ENCODE peak calls at places on chromosomes 7 and 10, in nine cellular contexts. E, I, C, V, O, P, S, U and N are unnamed samples. For H3K4me1, the result is how much of the 10 kb centered on the place peaks cover.

GRCh38 chr10:53528974-53529373 is 756.4 kb upstream of the MBL2 start:
- DNase-seq in E (no peak), I (no peak), C (no peak), V (no peak), O (no peak), P (no peak), S (no peak), U (no peak), N (no peak)

GRCh38 chr7:140478361-140479061 is 794 bp downstream of the MKRN1 start:
- DNase-seq in E (peak), I (peak), C (peak), V (peak), O (peak), P (peak), S (peak), U (peak), N (peak)

GRCh38 chr10:48252354-48252650 is 22.2 kb downstream of the FRMPD2 start:
- DNase-seq in E (no peak), I (no peak), C (no peak), V (no peak), O (no peak), P (no peak), S (no peak), U (no peak), N (no peak)

GRCh38 chr10:92970301-92971070 is 90.1 kb upstream of the CYP26C1 start:
- DNase-seq in E (no peak), I (no peak), C (no peak), V (no peak), O (no peak), P (no peak), S (no peak), U (no peak), N (no peak)

GRCh38 chr7:3210531-3210930 is 90.5 kb upstream of the SDK1 start:
- DNase-seq in E (no peak), I (no peak), C (no peak), V (no peak), O (no peak), P (no peak), S (no peak), U (no peak), N (peak)

GRCh38 chr7:22318376-22318775 is 38.6 kb downstream of the RAPGEF5 start:
- DNase-seq in E (no peak), I (no peak), C (no peak), V (no peak), O (no peak), P (no peak), S (no peak), U (no peak), N (no peak)

GRCh38 chr7:83415840-83416239 is 233.1 kb downstream of the SEMA3E start:
- DNase-seq in E (no peak), I (no peak), C (no peak), V (no peak), O (no peak), P (no peak), S (no peak), U (no peak), N (peak)

GRCh38 chr10:22702348-22702747 is 12.0 kb downstream of the PIP4K2A start:
- DNase-seq in E (no peak), I (no peak), C (no peak), V (no peak), O (no peak), P (no peak), S (no peak), U (no peak), N (no peak)

GRCh38 chr7:151992375-151992774 is 33.1 kb upstream of the GALNT11 start:
- DNase-seq in E (peak), I (peak), C (peak), V (no peak), O (peak), P (peak), S (peak), U (peak), N (peak)

GRCh38 chr7:16770657-16771329 is 17.2 kb downstream of the TSPAN13 start:
- DNase-seq in E (no peak), I (no peak), C (no peak), V (peak), O (no peak), P (no peak), S (no peak), U (no peak), N (no peak)

GRCh38 chr10:132847856-132848255 is 61.9 kb upstream of the NKX6-2 start:
- DNase-seq in E (no peak), I (no peak), C (no peak), V (no peak), O (no peak), P (no peak), S (no peak), U (no peak), N (no peak)

GRCh38 chr10:131997366-131998049 is 15.8 kb upstream of the BNIP3 start:
- DNase-seq in E (no peak), I (no peak), C (peak), V (peak), O (peak), P (peak), S (peak), U (peak), N (peak)

GRCh38 chr10:31707578-31708411 is 220.8 kb downstream of the ARHGAP12 start:
- DNase-seq in E (no peak), I (no peak), C (peak), V (peak), O (no peak), P (peak), S (peak), U (peak), N (no peak)

GRCh38 chr10:17787087-17787942 is 21.8 kb upstream of the MRC1 start:
- DNase-seq in E (no peak), I (no peak), C (no peak), V (peak), O (no peak), P (no peak), S (peak), U (no peak), N (no peak)

GRCh38 chr10:7260412-7260900 is 150.4 kb downstream of the SFMBT2 start:
- DNase-seq in E (no peak), I (peak), C (no peak), V (peak), O (peak), P (peak), S (peak), U (peak), N (peak)

GRCh38 chr7:116166167-116166566 is 44.2 kb upstream of the TES start:
- DNase-seq in E (no peak), I (no peak), C (no peak), V (peak), O (no peak), P (no peak), S (no peak), U (no peak), N (no peak)

GRCh38 chr7:81676813-81677212 is 93.0 kb downstream of the HGF start:
- DNase-seq in E (no peak), I (no peak), C (no peak), V (peak), O (no peak), P (peak), S (no peak), U (no peak), N (no peak)

GRCh38 chr7:132095111-132095765 is 481.0 kb downstream of the PLXNA4 start:
- DNase-seq in E (no peak), I (no peak), C (no peak), V (no peak), O (no peak), P (no peak), S (no peak), U (no peak), N (no peak)

GRCh38 chr7:132090444-132090843 is 485.8 kb downstream of the PLXNA4 start:
- DNase-seq in E (no peak), I (no peak), C (no peak), V (no peak), O (no peak), P (no peak), S (no peak), U (no peak), N (no peak)

GRCh38 chr7:132087421-132087820 is 488.8 kb downstream of the PLXNA4 start:
- DNase-seq in E (no peak), I (no peak), C (no peak), V (no peak), O (no peak), P (no peak), S (no peak), U (no peak), N (no peak)

GRCh38 chr7:132089356-132089755 is 486.9 kb downstream of the PLXNA4 start:
- DNase-seq in E (no peak), I (no peak), C (no peak), V (no peak), O (no peak), P (no peak), S (no peak), U (no peak), N (no peak)

GRCh38 chr7:132092106-132092505 is 484.2 kb downstream of the PLXNA4 start:
- DNase-seq in E (no peak), I (no peak), C (no peak), V (no peak), O (no peak), P (no peak), S (no peak), U (no peak), N (no peak)
- H3K4me1 ChIP-seq in E (under half), I (under half), C (under half), V (under half), O (under half), P (under half), S (under half), U (under half), N (under half)

DNA sequence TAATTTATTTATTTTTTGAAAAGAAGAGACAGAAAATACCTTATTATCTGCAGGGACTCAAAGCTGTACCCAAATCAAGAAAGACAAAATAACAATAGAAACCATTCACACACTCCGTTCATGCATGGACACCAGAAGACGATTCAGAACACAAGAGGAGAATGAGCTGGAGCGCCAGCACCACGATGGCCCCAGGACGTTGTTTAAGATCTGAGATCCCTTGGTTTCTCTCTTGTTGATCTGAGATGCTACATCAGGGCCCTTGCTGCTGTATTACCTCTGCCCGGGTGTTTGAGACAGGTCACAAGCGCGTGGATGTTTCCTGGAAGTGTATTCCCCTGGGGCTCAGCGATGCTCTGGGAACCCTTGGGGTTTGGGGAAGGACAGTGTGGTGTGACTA is 46.8 kb downstream of the CHST3 start:
- DNase-seq in E (no peak), I (no peak), C (no peak), V (no peak), O (no peak), P (no peak), S (no peak), U (no peak), N (no peak)
- H3K4me1 ChIP-seq in E (under half), I (under half), C (half or more), V (half or more), O (under half), P (half or more), S (under half), U (under half), N (under half)

GRCh38 chr7:130930710-130931109 is 196.7 kb upstream of the KLF14 start:
- DNase-seq in E (no peak), I (no peak), C (no peak), V (no peak), O (no peak), P (no peak), S (no peak), U (no peak), N (no peak)
- H3K4me1 ChIP-seq in E (half or more), I (half or more), C (under half), V (under half), O (half or more), P (under half), S (under half), U (under half), N (under half)

DNA sequence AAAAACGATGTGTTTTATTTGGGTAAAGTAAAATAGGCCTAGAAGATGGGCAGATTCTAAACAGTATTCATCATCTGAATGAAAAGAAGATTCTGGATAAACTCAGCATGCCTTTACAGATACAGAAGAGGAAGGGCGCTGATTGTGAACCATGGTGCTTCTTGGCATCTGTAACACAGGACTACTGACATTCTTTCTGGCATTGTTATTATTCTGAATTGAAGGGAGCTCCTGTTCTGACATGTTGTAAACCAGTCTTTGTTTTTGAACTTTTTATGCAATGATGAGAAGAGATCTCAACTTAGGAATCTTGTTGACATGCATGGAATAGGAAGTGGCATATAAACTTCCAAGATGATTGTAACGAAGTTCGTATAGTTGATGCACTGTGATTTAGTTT is 13.5 kb downstream of the RPA3 start:
- DNase-seq in E (no peak), I (no peak), C (no peak), V (no peak), O (no peak), P (no peak), S (no peak), U (no peak), N (no peak)
- H3K4me1 ChIP-seq in E (under half), I (under half), C (half or more), V (under half), O (under half), P (under half), S (under half), U (under half), N (under half)

GRCh38 chr10:49550563-49550962 is 11.6 kb upstream of the ERCC6 start:
- DNase-seq in E (no peak), I (no peak), C (no peak), V (no peak), O (no peak), P (no peak), S (peak), U (no peak), N (no peak)
- H3K4me1 ChIP-seq in E (under half), I (under half), C (under half), V (under half), O (under half), P (under half), S (under half), U (under half), N (under half)

DNA sequence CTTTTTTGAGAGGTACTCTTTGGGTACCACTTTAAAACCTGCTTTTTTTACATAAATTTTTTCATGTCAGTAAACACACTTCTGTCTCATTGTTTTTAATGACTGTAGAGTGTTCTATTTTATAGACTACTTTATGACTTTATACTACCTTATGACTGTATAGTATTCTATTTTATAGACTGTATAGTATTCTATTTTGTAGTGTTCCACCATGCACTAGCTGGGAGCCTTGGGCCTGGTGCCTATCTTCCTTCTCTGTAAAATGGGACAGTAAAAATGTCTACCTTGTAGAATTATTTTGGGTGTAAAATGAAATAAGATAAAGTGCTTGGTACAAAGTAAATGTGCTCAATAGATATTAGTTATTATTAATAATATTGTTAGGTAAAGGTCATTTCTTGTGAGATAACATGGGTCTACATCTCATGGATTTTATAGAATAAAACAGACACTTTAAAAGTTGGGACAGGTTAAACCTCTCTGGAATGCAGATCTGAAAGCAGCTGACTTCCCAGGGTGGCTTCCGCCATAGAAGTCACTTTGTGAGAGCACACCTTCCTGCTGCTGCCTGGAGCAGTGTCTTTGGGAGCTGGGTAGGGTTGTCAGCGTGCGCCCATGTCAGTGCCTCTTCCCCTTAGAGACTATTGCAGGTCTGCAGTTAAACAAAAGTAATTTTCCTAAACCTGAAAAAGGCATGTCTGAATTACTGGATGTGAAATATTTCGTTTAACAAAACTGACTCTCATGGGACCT is 31.0 kb downstream of the CCNY start:
- DNase-seq in E (no peak), I (no peak), C (no peak), V (no peak), O (no peak), P (no peak), S (no peak), U (no peak), N (no peak)
- H3K4me1 ChIP-seq in E (under half), I (under half), C (half or more), V (under half), O (under half), P (under half), S (under half), U (under half), N (under half)

GRCh38 chr10:56090914-56091540 is 270.0 kb downstream of the ZWINT start:
- DNase-seq in E (no peak), I (no peak), C (no peak), V (no peak), O (no peak), P (no peak), S (no peak), U (no peak), N (no peak)

GRCh38 chr10:56082169-56082568 is 278.9 kb downstream of the ZWINT start:
- DNase-seq in E (no peak), I (no peak), C (no peak), V (no peak), O (no peak), P (no peak), S (no peak), U (no peak), N (no peak)

GRCh38 chr10:56085376-56085775 is 275.7 kb downstream of the ZWINT start:
- DNase-seq in E (no peak), I (no peak), C (no peak), V (no peak), O (no peak), P (no peak), S (no peak), U (no peak), N (no peak)
- H3K4me1 ChIP-seq in E (under half), I (under half), C (under half), V (under half), O (under half), P (under half), S (under half), U (under half), N (under half)

GRCh38 chr10:21304608-21305007 is 220.9 kb downstream of the SKIDA1 start:
- DNase-seq in E (no peak), I (no peak), C (no peak), V (no peak), O (no peak), P (no peak), S (no peak), U (no peak), N (no peak)
- H3K4me1 ChIP-seq in E (under half), I (under half), C (under half), V (under half), O (under half), P (under half), S (under half), U (under half), N (under half)

DNA sequence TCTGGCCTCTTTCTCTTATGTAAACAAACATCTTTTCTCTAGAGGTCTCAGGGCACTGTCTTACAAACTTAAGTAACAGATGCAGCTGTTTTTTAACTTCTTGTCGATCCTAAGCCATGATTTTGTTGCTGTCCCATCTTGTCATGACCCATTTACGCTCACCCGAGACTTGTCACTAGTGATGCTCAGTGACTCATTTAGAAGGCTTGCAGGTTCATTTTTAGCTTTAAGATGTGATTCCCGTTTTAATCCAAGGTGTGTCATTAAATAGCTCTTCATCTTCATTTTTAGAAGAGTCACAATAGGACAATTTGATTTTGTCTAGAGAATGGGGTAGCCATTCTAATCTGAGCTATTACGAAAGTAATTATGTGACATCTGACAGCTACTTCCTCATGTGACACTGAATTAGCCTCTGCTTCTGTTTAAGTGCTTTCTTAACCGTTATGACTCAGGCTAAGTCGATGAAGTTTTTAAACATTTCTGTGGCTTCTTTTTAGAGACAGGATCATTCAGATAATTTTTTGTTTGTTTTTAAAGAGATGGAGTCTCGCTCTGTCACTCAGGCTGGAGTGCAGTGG is 42.7 kb downstream of the SPDYE5 start:
- DNase-seq in E (no peak), I (no peak), C (no peak), V (peak), O (no peak), P (no peak), S (no peak), U (no peak), N (no peak)
- H3K4me1 ChIP-seq in E (under half), I (under half), C (under half), V (under half), O (under half), P (under half), S (under half), U (under half), N (under half)